ENCODE peak calls at places on chromosomes 3 and 15, in six cellular contexts. V is neural progenitor cell, S is HCT116, H is PC-3, B is MM.1S, O is SK-N-SH. Q is an unnamed sample.

GRCh38 chr15:98160236-98160635 is 199.7 kb downstream of the ARRDC4 start:
- DNase-seq in V (no peak), S (no peak), H (no peak), B (peak), O (no peak), Q (no peak)

GRCh38 chr15:41022487-41023090 is 69.3 kb downstream of the CHAC1 start:
- DNase-seq in V (peak), S (peak), H (peak), B (peak), O (peak), Q (peak)

GRCh38 chr3:40291471-40291870 is 18.0 kb upstream of the EIF1B start:
- DNase-seq in V (no peak), S (no peak), H (no peak), B (no peak), O (no peak), Q (no peak)

GRCh38 chr3:35523838-35524237 is 115.5 kb upstream of the ARPP21 start:
- DNase-seq in V (no peak), S (no peak), H (peak), B (no peak), O (no peak), Q (no peak)

GRCh38 chr3:29334652-29335189 is 53.9 kb downstream of the RBMS3 start:
- DNase-seq in V (no peak), S (no peak), H (peak), B (no peak), O (no peak), Q (peak)

GRCh38 chr3:58801541-58801940 is 135.0 kb upstream of the FAM3D start:
- DNase-seq in V (no peak), S (no peak), H (no peak), B (no peak), O (peak), Q (no peak)

GRCh38 chr15:80892414-80892813 is 97.2 kb downstream of the MESD start:
- DNase-seq in V (no peak), S (no peak), H (no peak), B (no peak), O (no peak), Q (no peak)

GRCh38 chr3:71057526-71057894 is 526.0 kb downstream of the FOXP1 start:
- DNase-seq in V (no peak), S (no peak), H (peak), B (no peak), O (no peak), Q (peak)

GRCh38 chr3:80113331-80113730 is 345.5 kb upstream of the ROBO1 start:
- DNase-seq in V (no peak), S (no peak), H (peak), B (no peak), O (no peak), Q (no peak)

GRCh38 chr3:12545473-12545791 is at the start of gene MKRN2OS:
- DNase-seq in V (peak), S (peak), H (peak), B (no peak), O (no peak), Q (no peak)

GRCh38 chr15:34335176-34335575 is 2.4 kb downstream of the SLC12A6 start:
- DNase-seq in V (no peak), S (no peak), H (peak), B (no peak), O (no peak), Q (peak)

GRCh38 chr3:49928511-49929017 is 1.0 kb downstream of the MON1A start:
- DNase-seq in V (no peak), S (no peak), H (no peak), B (no peak), O (no peak), Q (peak)

GRCh38 chr15:80174017-80174746 is 21.4 kb downstream of the FAH start:
- DNase-seq in V (no peak), S (no peak), H (peak), B (no peak), O (no peak), Q (peak)

GRCh38 chr3:100650651-100651611 is 41.5 kb downstream of the ADGRG7 start:
- DNase-seq in V (no peak), S (no peak), H (peak), B (peak), O (no peak), Q (peak)

GRCh38 chr15:68739390-68740075 is 81.2 kb downstream of the ANP32A start:
- DNase-seq in V (no peak), S (no peak), H (no peak), B (no peak), O (no peak), Q (peak)

GRCh38 chr3:100210777-100211145 is 50.0 kb upstream of the TBC1D23 start:
- DNase-seq in V (no peak), S (no peak), H (no peak), B (peak), O (no peak), Q (peak)

GRCh38 chr15:34282384-34282783 is 55.2 kb downstream of the SLC12A6 start:
- DNase-seq in V (no peak), S (no peak), H (no peak), B (no peak), O (no peak), Q (no peak)

GRCh38 chr15:96285715-96286367 is 44.7 kb upstream of the NR2F2 start:
- DNase-seq in V (no peak), S (no peak), H (no peak), B (no peak), O (no peak), Q (no peak)

GRCh38 chr15:32877620-32878019 is 159.8 kb downstream of the GREM1 start:
- DNase-seq in V (no peak), S (no peak), H (peak), B (no peak), O (no peak), Q (peak)

GRCh38 chr15:100335335-100335999 is 6.3 kb downstream of the ADAMTS17 start:
- DNase-seq in V (peak), S (no peak), H (peak), B (no peak), O (peak), Q (no peak)

GRCh38 chr3:49492969-49493368 is 22.9 kb downstream of the DAG1 start:
- DNase-seq in V (no peak), S (no peak), H (no peak), B (no peak), O (no peak), Q (no peak)

GRCh38 chr15:40793216-40793989 is 13.5 kb upstream of the ZFYVE19 start:
- DNase-seq in V (no peak), S (peak), H (peak), B (no peak), O (no peak), Q (peak)

GRCh38 chr15:88882745-88883144 is 12.6 kb downstream of the HAPLN3 start:
- DNase-seq in V (no peak), S (no peak), H (peak), B (no peak), O (no peak), Q (peak)

GRCh38 chr15:66560856-66561525 is 4.8 kb downstream of the LCTL start:
- DNase-seq in V (no peak), S (no peak), H (no peak), B (no peak), O (no peak), Q (no peak)

GRCh38 chr15:85099195-85099803 is 117.6 kb downstream of the PDE8A start:
- DNase-seq in V (no peak), S (no peak), H (no peak), B (no peak), O (no peak), Q (no peak)

GRCh38 chr15:78906310-78906608 is 33.6 kb downstream of the MORF4L1 start:
- DNase-seq in V (no peak), S (no peak), H (peak), B (no peak), O (no peak), Q (peak)

GRCh38 chr3:185982632-185983031 is 44.8 kb upstream of the TRA2B start:
- DNase-seq in V (no peak), S (no peak), H (no peak), B (no peak), O (no peak), Q (no peak)

GRCh38 chr3:130963444-130963843 is 63.2 kb downstream of the ASTE1 start:
- DNase-seq in V (no peak), S (no peak), H (peak), B (no peak), O (no peak), Q (peak)

GRCh38 chr3:35864871-35865270 is 225.5 kb downstream of the ARPP21 start:
- DNase-seq in V (no peak), S (no peak), H (no peak), B (no peak), O (no peak), Q (no peak)

GRCh38 chr3:17983106-17983505 is 240.7 kb upstream of the TBC1D5 start:
- DNase-seq in V (no peak), S (no peak), H (no peak), B (no peak), O (no peak), Q (no peak)

GRCh38 chr3:196968233-196969000 is at the start of gene PIGZ:
- DNase-seq in V (peak), S (no peak), H (peak), B (peak), O (peak), Q (peak)

GRCh38 chr3:150345021-150345538 is 63.0 kb upstream of the TSC22D2 start:
- DNase-seq in V (peak), S (peak), H (peak), B (no peak), O (no peak), Q (peak)

GRCh38 chr3:189756651-189757078 is 125.5 kb downstream of the TP63 start:
- DNase-seq in V (no peak), S (no peak), H (peak), B (no peak), O (no peak), Q (no peak)

GRCh38 chr3:124652009-124652408 is 78.2 kb upstream of the UMPS start:
- DNase-seq in V (no peak), S (no peak), H (no peak), B (no peak), O (no peak), Q (no peak)

GRCh38 chr3:111809196-111809595 is 49.9 kb upstream of the PHLDB2 start:
- DNase-seq in V (no peak), S (no peak), H (no peak), B (no peak), O (no peak), Q (peak)

GRCh38 chr15:29377141-29377540 is 107.5 kb upstream of the NSMCE3 start:
- DNase-seq in V (no peak), S (no peak), H (no peak), B (no peak), O (no peak), Q (no peak)

GRCh38 chr15:77342767-77343166 is 77.1 kb downstream of the PEAK1 start:
- DNase-seq in V (no peak), S (no peak), H (no peak), B (peak), O (no peak), Q (no peak)

GRCh38 chr3:38015984-38016383 is 13.5 kb downstream of the PLCD1 start:
- DNase-seq in V (no peak), S (no peak), H (no peak), B (no peak), O (no peak), Q (no peak)

GRCh38 chr3:72487078-72487765 is 361.0 kb downstream of the SHQ1 start:
- DNase-seq in V (no peak), S (peak), H (peak), B (no peak), O (no peak), Q (peak)

GRCh38 chr3:107978116-107979057 is 112.4 kb downstream of the CD47 start:
- DNase-seq in V (no peak), S (no peak), H (no peak), B (no peak), O (no peak), Q (no peak)

GRCh38 chr15:72907733-72908132 is 124.2 kb upstream of the ADPGK start:
- DNase-seq in V (no peak), S (no peak), H (no peak), B (no peak), O (peak), Q (no peak)

GRCh38 chr15:72915843-72916242 is 132.3 kb upstream of the ADPGK start:
- DNase-seq in V (no peak), S (no peak), H (no peak), B (no peak), O (no peak), Q (no peak)

GRCh38 chr15:72916939-72917338 is 133.4 kb upstream of the ADPGK start:
- DNase-seq in V (no peak), S (no peak), H (peak), B (no peak), O (no peak), Q (no peak)

GRCh38 chr15:72912121-72912520 is 128.6 kb upstream of the ADPGK start:
- DNase-seq in V (no peak), S (no peak), H (no peak), B (no peak), O (no peak), Q (no peak)

GRCh38 chr15:72911658-72912057 is 128.1 kb upstream of the ADPGK start:
- DNase-seq in V (no peak), S (no peak), H (no peak), B (no peak), O (no peak), Q (no peak)
- H3K9ac ChIP-seq in V (no peak), S (no peak), H (no peak), B (no peak), O (no peak), Q (no peak)

GRCh38 chr3:98809561-98809960 is 46.4 kb downstream of the ST3GAL6 start:
- DNase-seq in V (no peak), S (no peak), H (no peak), B (no peak), O (no peak), Q (no peak)
- TF ChIP-seq EZH2phosphoT487 in V (no peak), S (no peak), H (no peak), B (no peak), O (no peak), Q (no peak)

GRCh38 chr3:47010050-47010712 is 30.7 kb downstream of the NBEAL2 start:
- DNase-seq in V (no peak), S (no peak), H (no peak), B (no peak), O (no peak), Q (no peak)
- H3K4me2 ChIP-seq in V (peak), S (no peak), H (no peak), B (no peak), O (peak), Q (peak)

GRCh38 chr3:42024578-42025387 is 62.9 kb upstream of the ULK4 start:
- DNase-seq in V (peak), S (no peak), H (no peak), B (peak), O (peak), Q (peak)

GRCh38 chr3:42023380-42023779 is 61.5 kb upstream of the ULK4 start:
- DNase-seq in V (no peak), S (no peak), H (no peak), B (no peak), O (no peak), Q (no peak)

GRCh38 chr3:42028474-42028873 is 62.7 kb upstream of the TRAK1 start:
- DNase-seq in V (no peak), S (no peak), H (no peak), B (no peak), O (no peak), Q (no peak)

GRCh38 chr3:42022355-42022754 is 60.5 kb upstream of the ULK4 start:
- DNase-seq in V (no peak), S (no peak), H (no peak), B (no peak), O (no peak), Q (no peak)

GRCh38 chr3:42025388-42026138 is 63.7 kb upstream of the ULK4 start:
- DNase-seq in V (peak), S (peak), H (peak), B (peak), O (peak), Q (peak)
- H3K9ac ChIP-seq in V (no peak), S (peak), H (no peak), B (peak), O (peak), Q (peak)

GRCh38 chr3:168165390-168166269 is 69.9 kb upstream of the GOLIM4 start:
- DNase-seq in V (peak), S (peak), H (peak), B (peak), O (peak), Q (peak)

DNA sequence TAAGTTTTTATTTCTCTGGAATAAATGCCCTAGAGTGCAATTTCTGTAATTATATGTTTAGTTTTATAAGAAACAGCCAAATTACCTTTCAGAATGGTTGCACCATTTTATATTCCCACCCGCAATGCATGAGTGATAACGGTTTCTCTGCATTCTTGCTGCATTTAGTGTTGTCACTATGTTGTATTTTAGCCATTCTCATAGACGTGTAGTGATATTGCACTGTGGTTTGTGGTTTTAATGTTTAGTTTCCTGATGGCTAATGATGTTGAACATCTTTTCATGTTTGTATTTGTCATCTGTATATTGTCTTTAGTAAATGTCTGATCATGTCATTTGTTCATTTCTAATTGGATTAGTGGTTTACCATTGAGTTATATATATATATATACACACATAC is 73.0 kb upstream of the GOLIM4 start:
- DNase-seq in V (no peak), S (no peak), H (no peak), B (peak), O (no peak), Q (no peak)
- TF ChIP-seq EZH2phosphoT487 in V (no peak), S (no peak), H (no peak), B (no peak), O (no peak), Q (no peak)

DNA sequence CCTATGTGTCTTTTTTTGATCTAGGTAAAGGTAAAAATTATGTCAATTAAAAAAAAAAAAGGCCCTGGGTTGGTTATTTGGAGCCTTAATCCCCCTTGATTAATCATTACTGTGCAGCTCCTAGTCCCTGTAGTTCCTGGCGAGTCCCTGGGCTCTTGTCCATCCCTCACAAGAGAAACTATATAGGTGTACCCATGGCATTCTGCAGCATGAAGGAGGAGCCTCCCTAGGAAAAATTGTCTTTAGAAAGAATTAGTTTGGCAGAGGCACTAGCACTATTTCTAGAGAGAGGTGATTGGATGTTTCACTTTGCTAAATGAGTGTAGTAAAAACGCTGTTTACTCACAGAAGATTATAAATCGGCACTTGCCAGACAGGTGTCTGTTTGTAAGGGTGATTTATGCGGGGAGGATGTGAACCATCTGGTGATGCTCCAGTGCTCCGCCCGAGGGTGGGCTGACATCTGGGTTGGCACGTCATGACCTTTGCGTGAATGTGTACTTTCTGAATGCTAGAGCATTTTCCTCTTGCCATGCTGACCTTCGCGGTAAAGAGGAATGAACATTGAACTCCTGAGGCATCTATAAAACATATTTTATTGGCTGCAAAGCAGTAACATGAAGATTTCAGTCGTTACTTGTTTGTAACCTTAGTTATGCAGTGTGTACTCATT is 12.6 kb downstream of the PLCL2 start:
- DNase-seq in V (no peak), S (no peak), H (peak), B (no peak), O (peak), Q (no peak)
- H3K4me2 ChIP-seq in V (no peak), S (no peak), H (peak), B (no peak), O (no peak), Q (no peak)

GRCh38 chr3:141737108-141737507 is 990 bp upstream of the RNF7 start:
- DNase-seq in V (no peak), S (no peak), H (no peak), B (no peak), O (no peak), Q (no peak)

GRCh38 chr3:141740349-141740748 is 2.3 kb downstream of the RNF7 start:
- DNase-seq in V (no peak), S (no peak), H (no peak), B (no peak), O (no peak), Q (no peak)

GRCh38 chr3:141737828-141738635 is at the start of gene RNF7:
- DNase-seq in V (peak), S (peak), H (peak), B (peak), O (peak), Q (peak)

GRCh38 chr3:141738636-141739363 is 702 bp downstream of the RNF7 start:
- DNase-seq in V (peak), S (no peak), H (peak), B (peak), O (peak), Q (peak)

DNA sequence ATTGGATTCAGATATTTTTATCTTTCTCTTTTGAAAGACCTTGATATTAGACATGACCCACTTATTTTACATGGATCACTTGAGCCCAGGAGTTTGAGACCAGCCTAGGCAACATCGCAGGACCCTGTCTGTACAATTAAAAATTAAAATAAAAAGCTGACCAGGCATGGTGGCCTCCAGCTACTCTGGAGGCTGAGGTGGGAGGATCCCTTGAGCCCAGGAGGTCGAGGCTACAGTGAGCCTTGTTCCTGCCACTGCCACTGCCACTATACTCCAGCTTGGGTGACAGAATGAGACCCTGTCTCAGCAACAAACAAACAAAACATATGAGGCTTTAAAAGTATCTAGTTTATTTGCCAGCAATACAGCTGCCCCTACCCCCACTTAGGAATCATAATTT is 1.6 kb downstream of the RNF7 start:
- DNase-seq in V (no peak), S (no peak), H (no peak), B (no peak), O (no peak), Q (no peak)
- H3K9ac ChIP-seq in V (no peak), S (peak), H (peak), B (peak), O (peak), Q (peak)

DNA sequence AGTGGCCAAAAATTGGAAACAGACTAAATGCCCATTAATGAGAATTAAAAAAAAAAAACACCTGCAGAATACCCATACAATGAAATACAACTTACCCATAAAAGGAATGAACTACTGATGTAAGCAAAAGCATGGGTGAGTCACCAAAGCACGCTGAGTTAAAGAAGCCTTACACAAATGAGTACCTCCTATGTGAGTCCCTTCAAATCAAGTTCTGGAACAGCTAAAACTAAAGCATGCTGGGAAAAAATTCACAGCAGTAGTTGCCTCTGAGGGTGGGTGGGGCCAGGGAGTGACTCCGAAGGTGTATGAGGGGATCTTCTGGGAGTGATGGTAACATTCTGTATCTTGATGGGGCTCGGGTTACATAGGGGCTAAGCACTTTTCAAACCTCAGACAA is 11.4 kb downstream of the MYO5C start:
- DNase-seq in V (no peak), S (no peak), H (peak), B (no peak), O (no peak), Q (peak)
- TF ChIP-seq EZH2phosphoT487 in V (no peak), S (no peak), H (no peak), B (no peak), O (no peak), Q (no peak)